ENCODE peak calls at places on chromosomes 7 and 10, in seven cellular contexts. V is Ammon's horn; K is colonic mucosa; P is CD4-positive, alpha-beta memory T cell; J is stomach; B is NCI-H2029; C is lung. D is an unnamed sample.

GRCh38 chr10:72274213-72274729 is 547 bp downstream of the DDIT4 start:
- DNase-seq in V (no peak), K (no peak), P (no peak), J (no peak), B (no peak), C (no peak), D (no peak)

GRCh38 chr10:132706701-132707100 is 79.2 kb downstream of the NKX6-2 start:
- DNase-seq in V (no peak), K (no peak), P (no peak), J (no peak), B (no peak), C (no peak), D (no peak)

GRCh38 chr7:13050703-13051102 is 363.3 kb downstream of the ARL4A start:
- DNase-seq in V (no peak), K (no peak), P (no peak), J (no peak), B (no peak), C (no peak), D (no peak)

GRCh38 chr7:2387897-2388636 is 15.3 kb upstream of the CHST12 start:
- DNase-seq in V (no peak), K (no peak), P (no peak), J (no peak), B (no peak), C (no peak), D (no peak)

GRCh38 chr7:106757846-106758245 is 96.9 kb upstream of the CCDC71L start:
- DNase-seq in V (peak; percentile 8), K (peak; percentile 46), P (no peak), J (no peak), B (peak; percentile 36), C (no peak), D (peak; percentile 31)

GRCh38 chr10:43048301-43049051 is 28.4 kb upstream of the RET start:
- DNase-seq in V (no peak), K (no peak), P (no peak), J (no peak), B (no peak), C (no peak), D (no peak)

GRCh38 chr7:83426325-83426724 is 222.6 kb downstream of the SEMA3E start:
- DNase-seq in V (no peak), K (no peak), P (no peak), J (no peak), B (no peak), C (no peak), D (no peak)

GRCh38 chr10:59177862-59178235 is 1.4 kb downstream of the PHYHIPL start:
- DNase-seq in V (no peak), K (no peak), P (no peak), J (no peak), B (no peak), C (no peak), D (no peak)

GRCh38 chr7:126728967-126729366 is 523.8 kb downstream of the GRM8 start:
- DNase-seq in V (no peak), K (no peak), P (no peak), J (no peak), B (no peak), C (no peak), D (no peak)

GRCh38 chr7:30057741-30058140 is 29.5 kb downstream of the PLEKHA8 start:
- DNase-seq in V (no peak), K (no peak), P (no peak), J (no peak), B (no peak), C (no peak), D (no peak)

GRCh38 chr10:29689001-29689400 is 54.2 kb upstream of the SVIL start:
- DNase-seq in V (no peak), K (no peak), P (no peak), J (no peak), B (no peak), C (no peak), D (no peak)

GRCh38 chr10:91354686-91355085 is 55.5 kb upstream of the HECTD2 start:
- DNase-seq in V (no peak), K (no peak), P (no peak), J (no peak), B (no peak), C (no peak), D (no peak)

GRCh38 chr10:62492012-62492869 is 118.1 kb downstream of the ZNF365 start:
- DNase-seq in V (peak; percentile 12), K (no peak), P (peak; percentile 23), J (no peak), B (no peak), C (no peak), D (peak; percentile 23)

GRCh38 chr7:102024005-102024768 is 206.8 kb downstream of the CUX1 start:
- DNase-seq in V (no peak), K (no peak), P (no peak), J (no peak), B (no peak), C (no peak), D (no peak)

GRCh38 chr10:52571018-52571417 is 201.6 kb downstream of the MBL2 start:
- DNase-seq in V (no peak), K (no peak), P (no peak), J (no peak), B (no peak), C (no peak), D (no peak)

GRCh38 chr10:109239371-109239770 is 683.9 kb downstream of the XPNPEP1 start:
- DNase-seq in V (no peak), K (no peak), P (no peak), J (no peak), B (no peak), C (no peak), D (no peak)

GRCh38 chr7:150944066-150945042 is 33.8 kb downstream of the KCNH2 start:
- DNase-seq in V (no peak), K (no peak), P (no peak), J (no peak), B (no peak), C (no peak), D (no peak)

GRCh38 chr7:45407730-45408406 is 166.3 kb upstream of the ADCY1 start:
- DNase-seq in V (peak; percentile 48), K (no peak), P (no peak), J (no peak), B (no peak), C (peak; percentile 16), D (no peak)

GRCh38 chr10:43267811-43268210 is 946 bp upstream of the RASGEF1A start:
- DNase-seq in V (no peak), K (peak; percentile 7), P (no peak), J (no peak), B (no peak), C (no peak), D (no peak)

GRCh38 chr10:52769966-52770365 is 2.6 kb downstream of the MBL2 start:
- DNase-seq in V (no peak), K (no peak), P (no peak), J (no peak), B (no peak), C (peak; percentile 5), D (no peak)

GRCh38 chr7:105664816-105665525 is 83.7 kb upstream of the EFCAB10 start:
- DNase-seq in V (no peak), K (no peak), P (no peak), J (no peak), B (peak; percentile 84), C (no peak), D (no peak)

GRCh38 chr7:105396566-105396965 is 7.8 kb upstream of the SRPK2 start:
- DNase-seq in V (no peak), K (no peak), P (no peak), J (no peak), B (no peak), C (no peak), D (no peak)

GRCh38 chr10:132712291-132712690 is 73.7 kb downstream of the NKX6-2 start:
- DNase-seq in V (no peak), K (no peak), P (no peak), J (no peak), B (no peak), C (no peak), D (no peak)

GRCh38 chr10:15898046-15898445 is 37.7 kb upstream of the MINDY3 start:
- DNase-seq in V (no peak), K (no peak), P (no peak), J (no peak), B (no peak), C (no peak), D (peak; percentile 14)

GRCh38 chr7:38006559-38006958 is 86.1 kb downstream of the EPDR1 start:
- DNase-seq in V (no peak), K (no peak), P (no peak), J (no peak), B (no peak), C (no peak), D (no peak)

GRCh38 chr7:96823274-96823673 is 113.6 kb upstream of the SEM1 start:
- DNase-seq in V (peak; percentile 26), K (no peak), P (no peak), J (no peak), B (no peak), C (no peak), D (no peak)

GRCh38 chr10:18516851-18517250 is 134.5 kb downstream of the NSUN6 start:
- DNase-seq in V (no peak), K (no peak), P (no peak), J (no peak), B (no peak), C (no peak), D (no peak)

GRCh38 chr10:43344051-43344450 is 27.4 kb upstream of the FXYD4 start:
- DNase-seq in V (no peak), K (no peak), P (no peak), J (no peak), B (no peak), C (no peak), D (no peak)

GRCh38 chr7:98223898-98224700 is 12.9 kb downstream of the BHLHA15 start:
- DNase-seq in V (no peak), K (no peak), P (no peak), J (no peak), B (no peak), C (no peak), D (no peak)

GRCh38 chr7:23184709-23185354 is 3.0 kb downstream of the NUP42 start:
- DNase-seq in V (peak; percentile 77), K (peak; percentile 64), P (no peak), J (no peak), B (peak; percentile 2), C (no peak), D (peak; percentile 26)

GRCh38 chr7:30116771-30117170 is 18.0 kb upstream of the MTURN start:
- DNase-seq in V (peak; percentile 56), K (no peak), P (no peak), J (no peak), B (no peak), C (no peak), D (no peak)

GRCh38 chr7:159027091-159027802 is 117.4 kb downstream of the VIPR2 start:
- DNase-seq in V (peak; percentile 48), K (peak; percentile 18), P (no peak), J (no peak), B (no peak), C (no peak), D (no peak)

GRCh38 chr10:14010083-14010551 is 320.6 kb downstream of the FRMD4A start:
- DNase-seq in V (no peak), K (no peak), P (no peak), J (no peak), B (no peak), C (no peak), D (no peak)

GRCh38 chr7:128833148-128833938 is 3.1 kb downstream of the FLNC start:
- DNase-seq in V (peak; percentile 83), K (peak; percentile 44), P (no peak), J (no peak), B (no peak), C (no peak), D (no peak)

GRCh38 chr10:120969219-120969645 is 118.1 kb downstream of the WDR11 start:
- DNase-seq in V (no peak), K (no peak), P (no peak), J (no peak), B (no peak), C (no peak), D (no peak)

GRCh38 chr7:134448359-134449229 is 10.3 kb downstream of the AKR1B1 start:
- DNase-seq in V (no peak), K (no peak), P (no peak), J (no peak), B (no peak), C (no peak), D (no peak)

GRCh38 chr7:80707318-80707717 is 68.9 kb downstream of the CD36 start:
- DNase-seq in V (no peak), K (no peak), P (no peak), J (no peak), B (no peak), C (no peak), D (no peak)

GRCh38 chr10:101663097-101663496 is 31.9 kb downstream of the FBXW4 start:
- DNase-seq in V (no peak), K (no peak), P (no peak), J (no peak), B (no peak), C (no peak), D (no peak)